ENCODE peak calls at places on chromosomes 13 and 19, in five cellular contexts. P is PC-9, U is upper lobe of right lung, T is heart right ventricle, I is dorsolateral prefrontal cortex. A is an unnamed sample.

GRCh38 chr13:103883152-103883551 is 816.9 kb upstream of the SLC10A2 start:
- DNase-seq in U (peak), P (peak), T (peak), I (peak), A (peak)

GRCh38 chr19:54517483-54517882 is 14.9 kb downstream of the LAIR2 start:
- DNase-seq in U (no peak), I (no peak), T (peak), P (peak), A (no peak)

GRCh38 chr13:33323766-33324525 is 38.4 kb upstream of the STARD13 start:
- DNase-seq in P (no peak), T (no peak), U (no peak), I (no peak), A (no peak)

GRCh38 chr19:34337747-34338146 is 27.2 kb upstream of the GPI start:
- DNase-seq in P (no peak), T (no peak), U (no peak), I (no peak), A (peak)

GRCh38 chr19:45047188-45047797 is 8.4 kb downstream of the CLASRP start:
- DNase-seq in U (no peak), T (no peak), P (no peak), I (no peak), A (no peak)

GRCh38 chr13:85148009-85148408 is 651.2 kb downstream of the SLITRK6 start:
- DNase-seq in I (no peak), T (no peak), U (no peak), P (no peak), A (no peak)

GRCh38 chr13:110377178-110378175 is 70.4 kb downstream of the COL4A2 start:
- DNase-seq in I (no peak), T (no peak), P (no peak), U (no peak), A (no peak)

GRCh38 chr19:39199025-39199424 is 2.3 kb downstream of the NCCRP1 start:
- DNase-seq in T (no peak), U (peak), I (peak), P (no peak), A (no peak)

GRCh38 chr13:30805603-30806011 is 70.3 kb downstream of the ALOX5AP start:
- DNase-seq in U (no peak), P (no peak), T (peak), I (peak), A (no peak)

GRCh38 chr13:101455863-101456262 is 3.4 kb downstream of the ITGBL1 start:
- DNase-seq in P (peak), T (no peak), U (no peak), I (no peak), A (no peak)

GRCh38 chr13:101452519-101453485 is at the start of gene ITGBL1:
- DNase-seq in U (no peak), T (peak), I (no peak), P (peak), A (no peak)

GRCh38 chr13:101457176-101457575 is 4.7 kb downstream of the ITGBL1 start:
- DNase-seq in U (no peak), T (no peak), P (no peak), I (no peak), A (no peak)

GRCh38 chr13:101453784-101454201 is 1.3 kb downstream of the ITGBL1 start:
- DNase-seq in P (peak), I (no peak), U (peak), T (peak), A (no peak)

GRCh38 chr13:101454767-101455166 is 2.3 kb downstream of the ITGBL1 start:
- DNase-seq in U (no peak), T (no peak), P (peak), I (no peak), A (no peak)
- H3K27ac ChIP-seq in U (no peak), T (no peak), P (peak), I (no peak), A (no peak)

GRCh38 chr13:46183018-46183940 is 1.3 kb upstream of the LCP1 start:
- DNase-seq in P (no peak), I (no peak), U (no peak), T (no peak), A (no peak)
- H3K27ac ChIP-seq in P (peak), I (no peak), U (peak), T (no peak), A (peak)

GRCh38 chr19:5975388-5975728 is 2.6 kb downstream of the RANBP3 start:
- DNase-seq in U (no peak), I (no peak), P (no peak), T (no peak), A (no peak)

GRCh38 chr19:5976768-5977167 is 1.2 kb downstream of the RANBP3 start:
- DNase-seq in P (no peak), I (no peak), T (no peak), U (no peak), A (no peak)

GRCh38 chr19:5977785-5978605 is at the start of gene RANBP3:
- DNase-seq in T (peak), I (peak), P (peak), U (peak), A (peak)

GRCh38 chr19:5977222-5977784 is 637 bp downstream of the RANBP3 start:
- DNase-seq in I (no peak), U (no peak), T (no peak), P (no peak), A (no peak)

DNA sequence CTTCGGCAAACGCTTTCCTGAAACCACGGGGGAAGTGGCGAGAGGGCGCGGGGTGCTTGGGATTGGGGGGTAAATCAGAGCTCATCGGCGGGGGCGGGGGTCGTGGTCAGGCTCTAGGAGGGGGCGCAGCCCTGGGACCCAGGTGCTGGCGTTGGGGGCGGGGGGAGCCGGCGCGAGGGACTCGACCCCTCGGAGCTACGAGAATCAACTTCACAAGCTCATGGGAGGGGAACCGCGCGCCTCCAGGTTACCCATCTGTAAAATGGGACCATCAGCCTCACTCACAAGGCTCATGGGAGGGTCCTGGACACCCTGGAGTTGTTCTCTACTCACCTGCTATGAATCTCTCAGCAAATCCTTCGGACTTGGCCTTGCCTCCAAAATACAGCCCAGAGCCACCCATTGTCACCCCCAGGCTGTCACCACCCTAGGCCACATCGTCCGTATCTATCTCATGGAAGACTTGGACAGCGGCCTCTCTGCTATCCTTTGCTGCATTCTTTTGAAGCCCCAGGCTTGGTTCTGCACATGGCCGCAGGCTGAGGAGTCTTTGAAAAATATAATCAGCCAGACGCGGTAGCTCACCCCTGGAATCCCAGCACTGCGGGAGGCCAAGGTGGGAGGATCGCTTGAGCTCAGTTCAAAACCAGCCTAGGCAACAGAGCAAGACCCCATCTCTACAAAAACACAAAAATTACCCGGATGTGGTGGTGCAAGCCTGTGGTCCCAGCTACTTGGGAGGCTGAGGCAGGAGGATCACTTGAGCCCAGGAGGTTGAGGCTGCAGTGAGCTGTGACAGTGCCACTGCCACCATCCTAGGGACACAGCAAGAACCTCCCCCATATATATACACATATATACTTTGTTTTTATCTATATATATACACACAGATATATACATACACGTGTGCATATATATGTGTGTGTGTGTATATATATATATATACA is 939 bp upstream of the RANBP3 start:
- DNase-seq in U (no peak), I (no peak), T (no peak), P (no peak), A (no peak)
- H3K27ac ChIP-seq in U (peak), I (peak), T (peak), P (peak), A (peak)

DNA sequence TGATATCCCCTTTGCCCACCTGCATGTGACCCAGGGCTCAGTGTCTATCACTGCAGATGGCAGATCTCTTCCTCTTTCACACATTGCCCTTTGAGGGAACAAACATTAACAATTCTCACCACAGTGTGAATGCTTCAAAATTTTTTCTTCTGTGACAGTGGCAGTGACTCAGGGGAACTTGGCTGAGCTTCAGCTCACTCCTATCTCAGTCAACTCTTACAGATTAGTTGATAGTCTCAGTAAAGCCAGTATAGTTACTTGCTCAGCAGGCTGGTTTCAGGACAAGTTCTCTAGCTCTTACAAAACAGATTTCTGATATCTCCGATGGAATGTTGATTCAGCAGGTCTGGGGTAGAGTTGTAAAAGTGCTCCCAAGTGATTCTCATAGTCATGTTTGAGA is 166.9 kb downstream of the DLEU7 start:
- DNase-seq in I (no peak), P (peak), T (no peak), U (no peak), A (no peak)
- H3K27ac ChIP-seq in I (no peak), P (peak), T (peak), U (no peak), A (no peak)

GRCh38 chr13:20972731-20973130 is 70.2 kb upstream of the XPO4 start:
- DNase-seq in P (no peak), U (no peak), I (no peak), T (no peak), A (no peak)

GRCh38 chr13:20974981-20975585 is 72.5 kb upstream of the XPO4 start:
- DNase-seq in U (no peak), I (no peak), P (no peak), T (no peak), A (no peak)

GRCh38 chr13:20969182-20969581 is 66.6 kb upstream of the XPO4 start:
- DNase-seq in I (no peak), T (no peak), U (no peak), P (peak), A (no peak)

GRCh38 chr13:20977394-20977793 is 74.8 kb upstream of the XPO4 start:
- DNase-seq in U (no peak), P (no peak), T (no peak), I (no peak), A (no peak)

DNA sequence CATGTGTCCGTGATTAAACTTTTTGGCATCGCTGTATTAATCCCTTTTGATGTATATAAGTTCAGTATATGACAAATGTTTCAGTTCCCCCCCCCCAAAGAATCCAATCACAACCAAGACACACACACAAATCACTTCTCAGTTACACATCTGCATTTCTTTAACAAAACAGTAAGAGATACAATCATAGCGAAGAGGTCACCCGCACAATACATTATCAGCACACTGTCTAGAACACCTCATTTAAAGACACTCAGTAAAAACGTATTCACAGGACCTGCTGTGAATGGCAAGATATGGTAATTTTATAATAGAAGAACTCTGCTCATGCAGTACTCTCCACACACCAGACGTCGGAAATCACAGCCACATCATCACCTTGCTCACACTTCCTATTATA is 71.3 kb upstream of the XPO4 start:
- DNase-seq in P (no peak), T (no peak), I (no peak), U (no peak), A (no peak)
- H3K27ac ChIP-seq in P (no peak), T (no peak), I (no peak), U (no peak), A (no peak)

A was measured in Peyer's patch.